ENCODE peak calls at places on chromosome 6, in six cellular contexts. O, Z, I, B, E and M are unnamed samples.

GRCh38 chr6:151060096-151060741 is 179.5 kb upstream of the AKAP12 start:
- DNase-seq in Z (peak), E (no peak), I (no peak), B (peak), O (peak), M (no peak)

GRCh38 chr6:14791525-14791924 is 454.3 kb upstream of the JARID2 start:
- DNase-seq in I (no peak), B (peak), O (peak), Z (peak), E (no peak), M (no peak)

GRCh38 chr6:89506716-89507597 is 74.0 kb downstream of the ANKRD6 start:
- DNase-seq in Z (no peak), I (no peak), O (no peak), E (no peak), B (peak), M (peak)

GRCh38 chr6:33686981-33687975 is 24.2 kb downstream of the UQCC2 start:
- DNase-seq in O (no peak), I (no peak), Z (no peak), E (no peak), B (no peak), M (no peak)

GRCh38 chr6:39189915-39190544 is 39.2 kb downstream of the KCNK5 start:
- DNase-seq in E (peak), O (no peak), B (peak), I (peak), Z (peak), M (peak)

GRCh38 chr6:165972139-165972802 is 195.4 kb downstream of the TBXT start:
- DNase-seq in Z (no peak), O (no peak), E (no peak), B (no peak), I (no peak), M (no peak)

GRCh38 chr6:139858444-139858843 is 484.0 kb upstream of the CITED2 start:
- DNase-seq in I (no peak), O (no peak), B (peak), E (no peak), Z (no peak), M (no peak)

GRCh38 chr6:130453230-130453629 is 87.4 kb downstream of the TMEM200A start:
- DNase-seq in Z (peak), B (peak), E (no peak), O (peak), I (no peak), M (peak)

GRCh38 chr6:155126727-155127439 is 131.8 kb downstream of the TIAM2 start:
- DNase-seq in B (no peak), E (no peak), O (peak), Z (peak), I (no peak), M (peak)

GRCh38 chr6:126672654-126673053 is 332.7 kb downstream of the CENPW start:
- DNase-seq in I (no peak), O (no peak), Z (no peak), B (no peak), E (no peak), M (no peak)

GRCh38 chr6:110055387-110055735 is 77.2 kb downstream of the GPR6 start:
- DNase-seq in E (no peak), I (no peak), B (no peak), Z (no peak), O (no peak), M (peak)

GRCh38 chr6:135540207-135540877 is 42.8 kb upstream of the AHI1 start:
- DNase-seq in I (no peak), E (no peak), B (no peak), O (no peak), Z (peak), M (peak)

GRCh38 chr6:139925894-139926641 is 551.6 kb upstream of the CITED2 start:
- DNase-seq in E (no peak), Z (peak), O (peak), I (no peak), B (peak), M (no peak)

GRCh38 chr6:116287668-116288282 is 8.0 kb upstream of the TSPYL1 start:
- DNase-seq in Z (peak), O (peak), B (peak), E (no peak), I (peak), M (peak)

GRCh38 chr6:147752686-147753418 is 244.4 kb downstream of the SAMD5 start:
- DNase-seq in O (peak), Z (peak), B (peak), E (no peak), I (no peak), M (no peak)

GRCh38 chr6:13831623-13832022 is 17.3 kb upstream of the MCUR1 start:
- DNase-seq in O (no peak), Z (no peak), E (no peak), I (no peak), B (no peak), M (no peak)

GRCh38 chr6:75424610-75425548 is 68.7 kb downstream of the FILIP1 start:
- DNase-seq in B (no peak), E (no peak), Z (peak), O (no peak), I (no peak), M (no peak)

GRCh38 chr6:67818322-67818721 is 816.8 kb upstream of the ADGRB3 start:
- DNase-seq in O (no peak), I (no peak), Z (no peak), B (no peak), E (no peak), M (no peak)

GRCh38 chr6:109239192-109239917 is 142.9 kb downstream of the CD164 start:
- DNase-seq in B (no peak), E (no peak), Z (no peak), I (no peak), O (peak), M (no peak)

GRCh38 chr6:16805190-16805860 is 44.1 kb upstream of the ATXN1 start:
- DNase-seq in O (no peak), I (no peak), Z (no peak), B (no peak), E (no peak), M (peak)

GRCh38 chr6:21840428-21840827 is 246.9 kb downstream of the SOX4 start:
- DNase-seq in O (peak), I (no peak), Z (peak), B (no peak), E (no peak), M (no peak)

GRCh38 chr6:157668690-157669089 is 154.4 kb upstream of the SNX9 start:
- DNase-seq in E (no peak), B (no peak), Z (no peak), I (no peak), O (no peak), M (no peak)

GRCh38 chr6:95087394-95088097 is 489.8 kb upstream of the MANEA start:
- DNase-seq in Z (peak), E (no peak), B (no peak), O (peak), I (no peak), M (no peak)

GRCh38 chr6:142381845-142382378 is 80.1 kb downstream of the ADGRG6 start:
- DNase-seq in Z (peak), E (no peak), B (no peak), O (no peak), I (no peak), M (no peak)

DNA sequence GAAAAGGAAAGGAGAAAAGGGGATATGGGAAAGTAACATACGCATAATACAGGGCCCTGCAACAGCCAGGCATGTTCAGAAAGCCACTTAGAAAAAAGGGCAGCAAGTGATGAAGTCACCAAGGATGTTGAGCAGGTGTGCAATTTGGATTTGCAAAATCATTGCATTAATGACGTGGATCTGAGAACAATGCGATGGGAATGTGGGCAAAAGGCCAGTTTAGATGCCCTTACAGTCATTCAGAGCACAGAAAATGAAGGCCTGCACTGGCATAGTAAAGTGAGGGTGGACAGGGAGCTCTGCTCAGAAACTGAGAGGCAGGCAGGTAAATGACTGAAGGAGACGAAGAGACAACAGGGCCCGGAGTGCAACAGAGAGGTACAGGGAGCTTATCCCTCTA is 123.7 kb upstream of the NHSL1 start:
- DNase-seq in B (peak), Z (no peak), I (no peak), O (no peak), E (no peak), M (no peak)
- H2BK5ac ChIP-seq in B (no peak), Z (no peak), I (no peak), O (no peak), E (peak), M (no peak)

GRCh38 chr6:168318579-168319278 is 848 bp downstream of the DACT2 start:
- DNase-seq in B (peak), O (no peak), Z (no peak), I (no peak), E (no peak), M (no peak)
- H3K4me3 ChIP-seq in B (peak), O (no peak), Z (no peak), I (peak), E (peak), M (no peak)

GRCh38 chr6:168715643-168716481 is 274.9 kb downstream of the SMOC2 start:
- DNase-seq in O (no peak), B (peak), E (no peak), I (no peak), Z (no peak), M (no peak)

GRCh38 chr6:168716581-168716980 is 275.6 kb downstream of the SMOC2 start:
- DNase-seq in O (no peak), E (no peak), Z (no peak), B (no peak), I (no peak), M (no peak)

GRCh38 chr6:168719901-168720300 is 278.9 kb downstream of the SMOC2 start:
- DNase-seq in O (no peak), B (no peak), E (no peak), I (no peak), Z (no peak), M (no peak)

GRCh38 chr6:168718821-168719475 is 278.0 kb downstream of the SMOC2 start:
- DNase-seq in I (no peak), O (no peak), Z (no peak), B (no peak), E (no peak), M (no peak)

DNA sequence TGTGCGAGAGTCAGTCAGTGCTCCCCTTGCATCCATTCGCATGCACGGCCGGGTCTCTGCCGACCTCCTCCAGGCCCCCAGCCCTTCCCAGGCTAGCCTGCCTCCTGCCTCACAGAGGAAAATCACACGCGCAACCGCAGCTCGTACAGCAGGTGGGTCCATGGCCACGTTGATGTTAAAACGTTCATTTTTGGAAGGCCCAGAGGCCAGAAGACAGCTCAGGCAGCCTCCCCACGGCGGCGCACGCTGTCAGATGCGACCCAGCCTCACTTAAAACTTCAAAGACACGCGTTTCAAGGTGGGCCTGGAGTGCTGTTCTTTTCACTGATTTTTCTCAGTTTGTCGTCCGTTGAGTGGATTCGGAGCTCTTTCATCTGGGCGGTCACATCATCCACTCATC is 276.5 kb downstream of the SMOC2 start:
- DNase-seq in B (no peak), I (no peak), E (no peak), O (no peak), Z (no peak), M (no peak)
- H2BK5ac ChIP-seq in B (no peak), I (no peak), E (no peak), O (no peak), Z (no peak), M (no peak)

GRCh38 chr6:137734005-137734874 is 132.8 kb upstream of the TNFAIP3 start:
- DNase-seq in E (no peak), O (no peak), B (no peak), I (no peak), Z (no peak), M (no peak)

GRCh38 chr6:137733353-137733746 is 133.7 kb upstream of the TNFAIP3 start:
- DNase-seq in E (no peak), I (no peak), B (no peak), O (no peak), Z (no peak), M (no peak)

GRCh38 chr6:137729866-137730629 is 137.0 kb upstream of the TNFAIP3 start:
- DNase-seq in E (no peak), O (peak), B (peak), I (no peak), Z (peak), M (no peak)

GRCh38 chr6:137731960-137732616 is 135.0 kb upstream of the TNFAIP3 start:
- DNase-seq in I (no peak), E (no peak), B (no peak), O (peak), Z (peak), M (no peak)

GRCh38 chr6:137731600-137731959 is 135.5 kb upstream of the TNFAIP3 start:
- DNase-seq in B (no peak), I (no peak), E (no peak), O (no peak), Z (no peak), M (no peak)
- H3K4me3 ChIP-seq in B (no peak), I (no peak), E (no peak), O (no peak), Z (no peak), M (no peak)

DNA sequence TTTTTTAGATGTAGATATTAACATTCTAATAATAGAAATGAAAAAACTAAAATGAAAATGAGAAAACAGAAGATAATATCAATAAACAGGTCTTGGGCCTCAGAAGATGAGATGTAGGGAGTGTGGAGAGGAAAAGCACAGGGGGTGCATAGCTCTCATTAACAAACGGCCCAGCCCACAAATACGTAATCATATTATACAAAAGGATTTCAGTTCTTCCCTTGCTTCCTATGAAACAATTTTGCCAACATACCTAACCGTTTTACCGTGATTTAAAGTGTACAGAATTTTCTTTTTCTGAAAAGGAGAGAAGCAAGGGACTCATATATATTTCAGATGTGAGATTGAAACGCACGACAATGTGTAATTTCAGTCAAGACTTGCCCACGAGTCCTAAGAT is 136.0 kb downstream of the HFE start:
- DNase-seq in I (no peak), Z (peak), B (no peak), E (no peak), O (peak), M (no peak)
- H2BK5ac ChIP-seq in I (no peak), Z (peak), B (no peak), E (peak), O (no peak), M (no peak)

GRCh38 chr6:42369568-42369967 is 82.2 kb downstream of the TRERF1 start:
- DNase-seq in E (no peak), O (no peak), B (peak), I (no peak), Z (no peak), M (no peak)
- H3K4me3 ChIP-seq in E (no peak), O (no peak), B (no peak), I (no peak), Z (no peak), M (no peak)

DNA sequence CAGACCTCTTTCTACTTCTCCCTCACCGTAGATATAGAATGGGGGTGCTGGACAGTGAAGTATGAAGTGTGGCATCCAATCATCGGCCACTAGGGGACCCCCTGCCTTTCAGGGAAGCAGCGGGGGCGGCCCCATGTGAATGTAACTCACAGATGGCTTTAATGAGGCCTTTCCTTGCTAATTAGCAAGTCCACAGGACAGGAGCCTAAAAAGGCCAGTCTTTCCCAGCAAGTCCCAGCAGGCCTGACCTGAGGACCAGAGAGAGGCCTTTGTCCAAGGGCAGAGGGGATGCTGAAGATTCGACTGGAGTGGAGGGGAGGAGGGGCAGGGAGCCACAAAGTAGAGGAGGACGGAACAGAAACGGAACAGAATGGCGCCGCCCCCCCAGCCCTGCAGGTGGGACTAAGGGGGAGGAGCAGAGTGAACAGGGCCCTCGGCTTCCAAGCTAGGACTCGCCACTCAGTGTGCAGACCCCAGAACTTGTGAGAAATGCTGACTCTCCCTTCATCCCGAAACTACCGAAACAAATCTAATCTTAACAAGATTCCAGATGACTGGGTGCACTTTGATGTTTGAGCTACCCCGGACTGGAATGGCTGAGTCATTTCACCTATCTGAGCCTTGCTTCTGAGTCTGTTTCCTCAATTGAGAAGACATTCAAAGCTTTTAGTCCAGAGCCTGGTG is 5.8 kb downstream of the C6orf132 start:
- DNase-seq in O (peak), B (peak), Z (peak), I (peak), E (peak), M (peak)
- H2BK5ac ChIP-seq in O (no peak), B (peak), Z (peak), I (no peak), E (peak), M (peak)

GRCh38 chr6:6785163-6785521 is 196.6 kb downstream of the LY86 start:
- DNase-seq in O (no peak), Z (no peak), B (no peak), E (no peak), I (no peak), M (no peak)

GRCh38 chr6:6784514-6785162 is 196.1 kb downstream of the LY86 start:
- DNase-seq in Z (no peak), B (no peak), E (no peak), I (no peak), O (no peak), M (no peak)

GRCh38 chr6:6781877-6782236 is 193.3 kb downstream of the LY86 start:
- DNase-seq in E (no peak), Z (no peak), O (peak), I (no peak), B (no peak), M (no peak)

GRCh38 chr6:6781172-6781876 is 192.8 kb downstream of the LY86 start:
- DNase-seq in B (peak), Z (peak), O (peak), E (no peak), I (no peak), M (peak)

GRCh38 chr6:6783736-6784135 is 195.2 kb downstream of the LY86 start:
- DNase-seq in I (no peak), B (no peak), O (peak), Z (no peak), E (no peak), M (no peak)
- H3K4me3 ChIP-seq in I (no peak), B (no peak), O (no peak), Z (no peak), E (no peak), M (no peak)

GRCh38 chr6:167244064-167244949 is 46.8 kb upstream of the UNC93A start:
- DNase-seq in B (no peak), E (no peak), O (no peak), Z (no peak), I (no peak), M (no peak)
- H2BK5ac ChIP-seq in B (no peak), E (peak), O (no peak), Z (no peak), I (no peak), M (peak)